ENCODE peak calls at places on chromosomes 1 and 21, in six cellular contexts. N is activated naive CD8-positive, alpha-beta T cell treated with anti-CD3 and anti-CD28 coated beads, Interleukin-2, amount 50 U/mL, for 24 hours; Q is activated T-helper 1 cell treated with anti-CD3 and anti-CD28 coated beads, Interleukin-2, amount 50 U/mL, for 16 hours; S is nucleus accumbens; G is gastrocnemius medialis; V is RPMI8226. L is an unnamed sample.

GRCh38 chr1:198186916-198187580 is 30.2 kb downstream of the NEK7 start:
- DNase-seq in N (no peak), Q (no peak), S (no peak), G (no peak), V (no peak), L (no peak)

GRCh38 chr1:12083766-12084165 is 20.7 kb downstream of the TNFRSF8 start:
- DNase-seq in N (no peak), Q (no peak), S (no peak), G (no peak), V (no peak), L (no peak)

GRCh38 chr1:156581661-156582387 is 2.3 kb downstream of the TTC24 start:
- DNase-seq in N (peak), Q (no peak), S (no peak), G (no peak), V (no peak), L (peak)

GRCh38 chr1:182520746-182521145 is 68.3 kb downstream of the RNASEL start:
- DNase-seq in N (no peak), Q (no peak), S (no peak), G (no peak), V (no peak), L (no peak)

GRCh38 chr1:24535021-24535424 is 20.9 kb upstream of the NCMAP start:
- DNase-seq in N (peak), Q (peak), S (no peak), G (no peak), V (peak), L (peak)

GRCh38 chr1:225653463-225654276 is 747 bp upstream of the ENAH start:
- DNase-seq in N (peak), Q (no peak), S (peak), G (peak), V (no peak), L (peak)

GRCh38 chr1:55443175-55443933 is 228.2 kb upstream of the USP24 start:
- DNase-seq in N (no peak), Q (no peak), S (no peak), G (peak), V (no peak), L (no peak)

GRCh38 chr1:94683886-94684285 is 136.3 kb upstream of the SLC44A3 start:
- DNase-seq in N (no peak), Q (no peak), S (no peak), G (no peak), V (no peak), L (no peak)

GRCh38 chr1:175188936-175189335 is 3.6 kb downstream of the KIAA0040 start:
- DNase-seq in N (peak), Q (peak), S (no peak), G (no peak), V (peak), L (peak)

GRCh38 chr1:63688302-63688701 is 85.5 kb upstream of the ROR1 start:
- DNase-seq in N (no peak), Q (no peak), S (no peak), G (no peak), V (no peak), L (no peak)

GRCh38 chr1:243596441-243597183 is 253.4 kb downstream of the AKT3 start:
- DNase-seq in N (peak), Q (no peak), S (no peak), G (no peak), V (peak), L (peak)

GRCh38 chr21:43618940-43619339 is 40.3 kb downstream of the HSF2BP start:
- DNase-seq in N (no peak), Q (no peak), S (no peak), G (no peak), V (no peak), L (no peak)

GRCh38 chr1:55141295-55141893 is 73.8 kb downstream of the USP24 start:
- DNase-seq in N (no peak), Q (no peak), S (no peak), G (no peak), V (no peak), L (no peak)

GRCh38 chr1:109793486-109794318 is 30.0 kb upstream of the EPS8L3 start:
- DNase-seq in N (peak), Q (no peak), S (no peak), G (peak), V (peak), L (peak)

GRCh38 chr1:199978408-199978940 is 49.0 kb upstream of the NR5A2 start:
- DNase-seq in N (no peak), Q (no peak), S (no peak), G (no peak), V (no peak), L (no peak)

GRCh38 chr1:58992643-58993042 is 208.8 kb upstream of the JUN start:
- DNase-seq in N (no peak), Q (no peak), S (no peak), G (no peak), V (no peak), L (no peak)

GRCh38 chr1:216926681-216927080 is 203.5 kb upstream of the ESRRG start:
- DNase-seq in N (no peak), Q (no peak), S (no peak), G (no peak), V (no peak), L (no peak)